ENCODE peak calls at places on chromosomes 3 and 15, in four cellular contexts. R, Q, G and L are unnamed samples.

GRCh38 chr15:80906159-80906775 is 83.4 kb downstream of the MESD start:
- DNase-seq in R (no peak), Q (peak), G (peak), L (no peak)

GRCh38 chr3:192155194-192155593 is 572.1 kb downstream of the FGF12 start:
- DNase-seq in Q (no peak), R (no peak), G (no peak), L (no peak)

GRCh38 chr3:30426319-30426993 is 179.9 kb upstream of the TGFBR2 start:
- DNase-seq in G (no peak), Q (no peak), R (no peak), L (peak)

GRCh38 chr3:61668317-61668864 is 107.0 kb downstream of the PTPRG start:
- DNase-seq in R (no peak), Q (no peak), G (no peak), L (no peak)

GRCh38 chr15:22257047-22257667 is 176.8 kb downstream of the OR4M2 start:
- DNase-seq in G (no peak), Q (no peak), R (peak), L (no peak)

GRCh38 chr3:121981473-121981872 is 40.6 kb downstream of the ILDR1 start:
- DNase-seq in Q (no peak), R (no peak), G (no peak), L (no peak)

GRCh38 chr3:115709135-115709534 is 85.8 kb downstream of the GAP43 start:
- DNase-seq in Q (no peak), G (no peak), R (no peak), L (no peak)

GRCh38 chr3:17806201-17806600 is 63.8 kb upstream of the TBC1D5 start:
- DNase-seq in R (no peak), Q (no peak), G (no peak), L (no peak)

GRCh38 chr15:55118341-55118740 is 78.4 kb downstream of the RSL24D1 start:
- DNase-seq in G (no peak), R (no peak), Q (no peak), L (no peak)

GRCh38 chr3:93989241-93989640 is 9.3 kb downstream of the ARL13B start:
- DNase-seq in R (no peak), G (no peak), Q (no peak), L (no peak)

GRCh38 chr15:32909431-32909830 is 191.6 kb downstream of the GREM1 start:
- DNase-seq in Q (no peak), R (no peak), G (no peak), L (no peak)

GRCh38 chr15:99143230-99143629 is 38.4 kb downstream of the SYNM start:
- DNase-seq in G (no peak), R (no peak), Q (no peak), L (no peak)

GRCh38 chr3:175916151-175916946 is 1057.2 kb downstream of the NAALADL2 start:
- DNase-seq in G (no peak), Q (no peak), R (no peak), L (no peak)

GRCh38 chr15:80478075-80478474 is 73.9 kb downstream of the ARNT2 start:
- DNase-seq in G (no peak), R (no peak), Q (no peak), L (no peak)

GRCh38 chr3:152564454-152564853 is 270.5 kb upstream of the P2RY1 start:
- DNase-seq in R (no peak), Q (no peak), G (no peak), L (no peak)

GRCh38 chr3:137116619-137117018 is 158.8 kb downstream of the IL20RB start:
- DNase-seq in R (no peak), G (no peak), Q (no peak), L (no peak)

GRCh38 chr15:64536244-64536836 is 76.0 kb downstream of the ZNF609 start:
- DNase-seq in Q (peak), R (no peak), G (peak), L (no peak)

GRCh38 chr3:50515565-50516047 is 12.2 kb upstream of the CACNA2D2 start:
- DNase-seq in R (no peak), G (peak), Q (no peak), L (peak)

GRCh38 chr15:69463182-69463756 is 10.7 kb downstream of the RPLP1 start:
- DNase-seq in R (no peak), Q (no peak), G (no peak), L (no peak)

GRCh38 chr3:108461641-108462040 is 48.8 kb downstream of the MYH15 start:
- DNase-seq in R (no peak), G (no peak), Q (no peak), L (no peak)

GRCh38 chr3:123706871-123707270 is 122.0 kb upstream of the HACD2 start:
- DNase-seq in G (no peak), R (no peak), Q (no peak), L (no peak)

GRCh38 chr3:50591196-50591741 is 20.3 kb downstream of the CISH start:
- DNase-seq in G (no peak), Q (no peak), R (peak), L (no peak)

GRCh38 chr3:29759443-29760033 is 478.7 kb downstream of the RBMS3 start:
- DNase-seq in G (no peak), R (no peak), Q (no peak), L (peak)

GRCh38 chr3:98323425-98323824 is 30.2 kb upstream of the OR5K4 start:
- DNase-seq in R (no peak), G (no peak), Q (no peak), L (no peak)

GRCh38 chr15:91228391-91228790 is 128.3 kb downstream of the SV2B start:
- DNase-seq in Q (no peak), G (no peak), R (no peak), L (no peak)

GRCh38 chr3:16309558-16309957 is 44.5 kb downstream of the OXNAD1 start:
- DNase-seq in R (no peak), G (no peak), Q (peak), L (no peak)

GRCh38 chr15:70098461-70099166 is 897 bp upstream of the TLE3 start:
- DNase-seq in R (peak), G (peak), Q (no peak), L (peak)

GRCh38 chr15:49082960-49083359 is 36.7 kb upstream of the SECISBP2L start:
- DNase-seq in Q (peak), R (no peak), G (no peak), L (no peak)

GRCh38 chr3:174659516-174659915 is 199.6 kb upstream of the NAALADL2 start:
- DNase-seq in G (no peak), R (no peak), Q (no peak), L (no peak)

DNA sequence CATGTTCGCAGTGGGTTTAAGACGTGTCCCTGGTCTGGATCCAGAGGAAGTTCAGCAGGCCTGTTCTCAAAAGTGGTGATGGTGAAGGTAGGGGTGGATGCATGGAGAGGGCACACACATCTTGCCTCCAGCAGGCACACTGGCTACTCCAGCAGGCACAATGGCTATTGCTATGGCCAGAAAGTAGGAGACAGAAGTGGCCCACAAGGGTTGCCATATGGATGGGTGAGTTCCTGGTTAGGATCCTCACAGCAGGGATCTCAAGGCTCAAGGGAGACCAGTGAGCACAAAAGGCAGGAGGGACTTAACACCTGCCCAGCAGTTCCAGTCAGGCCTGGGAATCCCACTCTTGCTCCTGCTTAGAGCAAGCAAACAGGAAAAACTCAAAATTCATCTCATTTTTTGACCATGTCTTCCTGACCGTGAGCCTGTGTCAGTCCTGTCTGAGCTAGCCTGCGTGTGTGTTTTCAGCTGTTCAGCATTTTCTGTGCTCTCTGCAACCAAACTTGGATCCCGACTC is 107.8 kb downstream of the LRIG1 start:
- DNase-seq in G (no peak), R (no peak), Q (no peak), L (no peak)
- H3K4me3 ChIP-seq in G (no peak), R (no peak), Q (no peak), L (no peak)

GRCh38 chr15:75648156-75649000 is 666 bp downstream of the SNX33 start:
- DNase-seq in G (peak), Q (no peak), R (peak), L (peak)

GRCh38 chr15:75649045-75649761 is 1.5 kb downstream of the SNX33 start:
- DNase-seq in G (no peak), Q (no peak), R (no peak), L (no peak)

GRCh38 chr15:75650908-75651809 is 3.4 kb downstream of the SNX33 start:
- DNase-seq in Q (no peak), G (peak), R (no peak), L (peak)

GRCh38 chr15:75651810-75652543 is 4.3 kb downstream of the SNX33 start:
- DNase-seq in R (no peak), G (no peak), Q (no peak), L (no peak)

GRCh38 chr15:75649848-75650247 is 2.1 kb downstream of the SNX33 start:
- DNase-seq in Q (no peak), G (no peak), R (no peak), L (no peak)
- H3K4me3 ChIP-seq in Q (peak), G (peak), R (no peak), L (no peak)

GRCh38 chr15:83066761-83067637 is at the start of gene BTBD1:
- DNase-seq in G (peak), R (peak), Q (peak), L (peak)
- H3K4me3 ChIP-seq in G (peak), R (peak), Q (peak), L (peak)

GRCh38 chr15:79091204-79091867 is 756 bp upstream of the RASGRF1 start:
- DNase-seq in G (no peak), R (no peak), Q (no peak), L (no peak)
- H3K4me3 ChIP-seq in G (no peak), R (peak), Q (no peak), L (no peak)